ENCODE peak calls at places on chromosomes 1 and 21, in six cellular contexts. E is suprapubic skin, X is transverse colon, Y is sigmoid colon, S is K562, W is tibial nerve. D is an unnamed sample.

GRCh38 chr1:102434421-102434820 is 437.7 kb upstream of the OLFM3 start:
- DNase-seq in S (peak; percentile 3), W (no peak), X (no peak), Y (no peak), E (no peak), D (no peak)

GRCh38 chr1:66335859-66336640 is 197.9 kb upstream of the SGIP1 start:
- DNase-seq in W (peak; percentile 55), E (peak; percentile 79), X (peak; percentile 79), S (no peak), Y (peak; percentile 84), D (peak; percentile 63)

GRCh38 chr1:101086783-101087182 is 61.2 kb upstream of the DPH5 start:
- DNase-seq in X (no peak), W (no peak), S (no peak), E (no peak), Y (no peak), D (no peak)

GRCh38 chr21:18801468-18801867 is 397.9 kb upstream of the TMPRSS15 start:
- DNase-seq in Y (no peak), S (no peak), W (no peak), E (no peak), X (no peak), D (peak; percentile 27)

GRCh38 chr1:107930292-107930691 is 34.7 kb downstream of the VAV3 start:
- DNase-seq in E (no peak), S (no peak), W (no peak), Y (no peak), X (no peak), D (no peak)

GRCh38 chr1:183711691-183712401 is 58.7 kb upstream of the APOBEC4 start:
- DNase-seq in S (no peak), W (no peak), E (no peak), Y (no peak), X (no peak), D (no peak)

GRCh38 chr1:155128755-155129473 is 1.2 kb downstream of the EFNA1 start:
- DNase-seq in Y (peak; percentile 69), E (no peak), X (peak; percentile 85), S (no peak), W (no peak), D (peak; percentile 61)

GRCh38 chr1:93662481-93663190 is 19.0 kb downstream of the BCAR3 start:
- DNase-seq in Y (no peak), W (no peak), S (no peak), X (no peak), E (no peak), D (no peak)

GRCh38 chr1:212481438-212481767 is 48.7 kb downstream of the NENF start:
- DNase-seq in W (no peak), E (no peak), S (no peak), Y (no peak), X (no peak), D (no peak)

GRCh38 chr21:32772281-32773047 is 909 bp upstream of the PAXBP1 start:
- DNase-seq in Y (no peak), X (peak; percentile 60), S (peak; percentile 70), W (no peak), E (peak; percentile 68), D (peak; percentile 44)

GRCh38 chr1:1599030-1599916 is 662 bp downstream of the FNDC10 start:
- DNase-seq in E (peak; percentile 57), S (peak; percentile 74), Y (no peak), X (no peak), W (no peak), D (no peak)

GRCh38 chr1:180586671-180587155 is 27.9 kb downstream of the OVAAL start:
- DNase-seq in Y (no peak), W (no peak), S (peak; percentile 33), X (no peak), E (no peak), D (peak; percentile 78)

GRCh38 chr1:156102634-156103511 is 11.6 kb upstream of the LMNA start:
- DNase-seq in S (no peak), Y (peak; percentile 72), E (no peak), X (no peak), W (no peak), D (no peak)

GRCh38 chr1:230806552-230806951 is 59.4 kb downstream of the CAPN9 start:
- DNase-seq in X (no peak), E (no peak), S (no peak), Y (no peak), W (no peak), D (no peak)

GRCh38 chr1:179169616-179170467 is 59.6 kb downstream of the ABL2 start:
- DNase-seq in X (no peak), W (no peak), S (no peak), E (no peak), Y (no peak), D (no peak)

GRCh38 chr1:205542367-205542766 is 37.9 kb downstream of the CDK18 start:
- DNase-seq in E (peak; percentile 60), S (no peak), X (peak; percentile 7), Y (no peak), W (no peak), D (peak; percentile 25)

GRCh38 chr21:38438476-38438893 is 59.8 kb downstream of the ERG start:
- DNase-seq in S (no peak), Y (no peak), W (no peak), E (no peak), X (no peak), D (no peak)

GRCh38 chr1:56311766-56312165 is 267.6 kb downstream of the PLPP3 start:
- DNase-seq in Y (no peak), E (no peak), W (no peak), S (no peak), X (no peak), D (no peak)

GRCh38 chr1:15128520-15129313 is 24.8 kb upstream of the TMEM51 start:
- DNase-seq in X (peak; percentile 81), E (peak; percentile 74), Y (peak; percentile 84), W (peak; percentile 42), S (peak; percentile 86), D (peak; percentile 86)

GRCh38 chr1:27600500-27601175 is 3.3 kb downstream of the AHDC1 start:
- DNase-seq in Y (no peak), W (no peak), X (no peak), S (peak; percentile 71), E (no peak), D (no peak)

GRCh38 chr1:27601321-27601770 is 2.6 kb downstream of the AHDC1 start:
- DNase-seq in W (no peak), Y (no peak), S (no peak), E (no peak), X (no peak), D (no peak)

GRCh38 chr1:27602510-27603319 is 1.2 kb downstream of the AHDC1 start:
- DNase-seq in W (peak; percentile 63), X (peak; percentile 72), Y (peak; percentile 88), S (peak; percentile 87), E (peak; percentile 84), D (peak; percentile 72)

GRCh38 chr1:27603320-27603961 is 503 bp downstream of the AHDC1 start:
- DNase-seq in W (no peak), X (peak; percentile 47), Y (no peak), E (peak; percentile 83), S (peak; percentile 73), D (peak; percentile 32)

DNA sequence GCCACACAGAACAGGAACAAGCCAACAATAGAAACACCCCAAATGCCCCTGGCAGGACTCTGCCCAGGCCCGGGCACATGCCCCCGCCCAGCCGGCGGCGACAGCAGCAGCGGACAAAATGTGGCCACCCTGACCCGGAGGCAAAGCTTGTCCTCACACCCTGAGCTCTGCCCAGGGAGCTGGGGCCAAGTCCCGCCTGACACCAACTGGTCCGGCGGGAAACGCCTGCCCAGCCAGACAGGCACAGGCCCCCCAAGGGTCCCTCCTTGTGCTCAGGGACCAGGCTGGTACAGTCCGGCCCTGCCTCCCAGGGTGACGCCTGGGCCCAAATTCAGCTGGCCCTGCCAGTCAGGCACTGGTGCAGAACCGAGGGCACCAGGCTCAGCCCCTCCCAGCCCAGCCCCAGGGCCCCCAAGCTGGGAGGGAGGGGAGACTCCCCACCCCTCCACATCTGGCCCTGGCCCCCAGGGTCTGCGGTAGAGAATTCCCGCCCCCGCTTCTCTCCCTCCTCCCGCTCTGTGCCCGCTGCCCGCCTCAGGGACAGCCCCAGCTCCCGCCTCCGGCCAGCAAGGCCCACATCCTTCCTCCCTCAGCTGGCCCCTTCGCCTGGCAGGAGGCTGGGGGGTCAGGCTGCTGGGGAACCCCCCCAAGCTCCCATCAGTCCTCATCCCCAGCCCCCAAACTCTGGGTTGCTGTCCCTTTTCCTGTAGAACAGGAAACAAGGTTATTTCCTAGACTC is 2.0 kb downstream of the AHDC1 start:
- DNase-seq in Y (no peak), E (no peak), S (no peak), W (no peak), X (peak; percentile 53), D (peak; percentile 74)
- TF ChIP-seq POLR2A in Y (no peak), E (no peak), S (no peak), W (peak; percentile 24), X (no peak), D (no peak)

GRCh38 chr1:32808580-32808979 is 8.6 kb downstream of the YARS1 start:
- DNase-seq in S (no peak), W (no peak), E (no peak), X (no peak), Y (no peak), D (no peak)

GRCh38 chr1:32806910-32807523 is 10.1 kb downstream of the YARS1 start:
- DNase-seq in W (no peak), Y (no peak), S (no peak), E (no peak), X (no peak), D (peak; percentile 31)

GRCh38 chr1:32810358-32810757 is 6.8 kb downstream of the YARS1 start:
- DNase-seq in W (no peak), E (no peak), Y (no peak), S (no peak), X (no peak), D (no peak)

GRCh38 chr1:32811265-32811664 is 5.9 kb downstream of the YARS1 start:
- DNase-seq in W (no peak), E (no peak), S (no peak), X (no peak), Y (no peak), D (no peak)

GRCh38 chr1:32806315-32806714 is 10.8 kb downstream of the YARS1 start:
- DNase-seq in W (no peak), E (no peak), Y (no peak), S (no peak), X (no peak), D (no peak)
- H3K36me3 ChIP-seq in W (peaks cover 3% of the 10 kb centered on the region), E (peaks cover 71% of the 10 kb centered on the region), Y (peaks cover 24% of the 10 kb centered on the region), S (peaks cover 78% of the 10 kb centered on the region), X (peaks cover 8% of the 10 kb centered on the region), D (peaks cover 88% of the 10 kb centered on the region)

GRCh38 chr1:62823556-62823955 is 39.6 kb downstream of the ATG4C start:
- DNase-seq in Y (no peak), W (no peak), X (no peak), E (no peak), S (no peak), D (no peak)
- TF ChIP-seq EP300 in Y (no peak), W (no peak), X (no peak), E (no peak), S (no peak), D (no peak)

GRCh38 chr1:40917995-40918711 is 56.0 kb upstream of the CITED4 start:
- DNase-seq in E (no peak), S (no peak), Y (peak; percentile 33), W (no peak), X (no peak), D (no peak)

GRCh38 chr1:40921981-40922677 is 57.4 kb upstream of the CTPS1 start:
- DNase-seq in Y (no peak), X (no peak), E (peak; percentile 20), S (no peak), W (no peak), D (no peak)

GRCh38 chr1:40922969-40923368 is 56.5 kb upstream of the CTPS1 start:
- DNase-seq in S (no peak), X (no peak), E (peak; percentile 52), Y (peak; percentile 43), W (no peak), D (peak; percentile 74)

GRCh38 chr1:40921522-40921921 is 58.0 kb upstream of the CTPS1 start:
- DNase-seq in E (peak; percentile 21), Y (no peak), X (no peak), W (no peak), S (no peak), D (no peak)

GRCh38 chr1:40919475-40920011 is 57.4 kb upstream of the CITED4 start:
- DNase-seq in S (no peak), E (peak; percentile 61), X (no peak), W (no peak), Y (no peak), D (peak; percentile 92)
- TF ChIP-seq POLR2A in S (no peak), E (no peak), X (no peak), W (no peak), Y (no peak), D (no peak)